ENCODE peak calls at places on chromosome 20, in seven cellular contexts. F is mammary epithelial cell, K is H1, X is IMR-90, V is fibroblast of lung, S is trophoblast cell, B is adipocyte. M is an unnamed sample.
A peak's percentile ranks its signal among the peaks of the same experiment; 100 is the strongest.

GRCh38 chr20:43919686-43920403 is 5.2 kb downstream of the TOX2 start:
- DNase-seq in F (no peak), K (no peak), X (no peak), V (no peak), S (no peak), B (no peak), M (no peak)

GRCh38 chr20:40760399-40760798 is 71.4 kb upstream of the MAFB start:
- DNase-seq in F (no peak), K (no peak), X (no peak), V (no peak), S (no peak), B (no peak), M (no peak)

GRCh38 chr20:44176833-44177533 is 10.0 kb downstream of the JPH2 start:
- DNase-seq in F (no peak), K (no peak), X (no peak), V (no peak), S (no peak), B (peak; percentile 63), M (peak; percentile 56)

GRCh38 chr20:25493748-25494505 is 86.5 kb downstream of the GINS1 start:
- DNase-seq in F (no peak), K (no peak), X (no peak), V (no peak), S (no peak), B (no peak), M (no peak)

GRCh38 chr20:50096237-50096636 is 16.7 kb downstream of the UBE2V1 start:
- DNase-seq in F (no peak), K (no peak), X (no peak), V (no peak), S (no peak), B (no peak), M (no peak)

GRCh38 chr20:59300341-59301081 is at the start of gene EDN3:
- DNase-seq in F (peak; percentile 6), K (peak; percentile 65), X (no peak), V (no peak), S (no peak), B (no peak), M (peak; percentile 3)

GRCh38 chr20:62496525-62497218 is 20.9 kb upstream of the GATA5 start:
- DNase-seq in F (no peak), K (peak; percentile 83), X (no peak), V (no peak), S (no peak), B (peak; percentile 42), M (peak; percentile 18)

GRCh38 chr20:2219481-2220006 is 76.3 kb upstream of the TGM3 start:
- DNase-seq in F (no peak), K (no peak), X (no peak), V (no peak), S (no peak), B (no peak), M (no peak)

GRCh38 chr20:36591854-36592641 is 13.5 kb upstream of the RAB5IF start:
- DNase-seq in F (peak; percentile 9), K (no peak), X (peak; percentile 51), V (peak; percentile 60), S (no peak), B (peak; percentile 66), M (peak; percentile 64)

GRCh38 chr20:61161649-61162210 is 90.3 kb upstream of the CDH4 start:
- DNase-seq in F (no peak), K (no peak), X (no peak), V (peak; percentile 45), S (no peak), B (no peak), M (peak; percentile 22)

GRCh38 chr20:38148328-38149102 is 16.6 kb downstream of the TGM2 start:
- DNase-seq in F (no peak), K (no peak), X (no peak), V (no peak), S (no peak), B (no peak), M (no peak)

GRCh38 chr20:64229537-64230061 is 25.9 kb upstream of the PCMTD2 start:
- DNase-seq in F (peak; percentile 29), K (no peak), X (no peak), V (no peak), S (no peak), B (no peak), M (no peak)

GRCh38 chr20:21147593-21147992 is 21.7 kb downstream of the KIZ start:
- DNase-seq in F (peak; percentile 64), K (no peak), X (peak; percentile 32), V (no peak), S (no peak), B (peak; percentile 6), M (peak; percentile 63)

GRCh38 chr20:50330504-50331313 is 140.1 kb downstream of the CEBPB start:
- DNase-seq in F (peak; percentile 77), K (no peak), X (no peak), V (no peak), S (no peak), B (no peak), M (no peak)

GRCh38 chr20:5612476-5613291 is 137.5 kb upstream of the SHLD1 start:
- DNase-seq in F (peak; percentile 30), K (no peak), X (peak; percentile 85), V (peak; percentile 90), S (no peak), B (peak; percentile 68), M (peak; percentile 83)

GRCh38 chr20:61950631-61951010 is 115.1 kb downstream of the TAF4 start:
- DNase-seq in F (no peak), K (peak; percentile 48), X (no peak), V (no peak), S (no peak), B (no peak), M (no peak)

GRCh38 chr20:36084897-36085617 is 69.5 kb upstream of the EPB41L1 start:
- DNase-seq in F (peak; percentile 85), K (no peak), X (no peak), V (peak; percentile 55), S (no peak), B (no peak), M (no peak)

GRCh38 chr20:7879883-7880282 is 60.4 kb downstream of the HAO1 start:
- DNase-seq in F (peak; percentile 14), K (no peak), X (peak; percentile 43), V (peak; percentile 34), S (no peak), B (peak; percentile 69), M (peak; percentile 39)

GRCh38 chr20:50676888-50677287 is 14.5 kb downstream of the RIPOR3 start:
- DNase-seq in F (no peak), K (no peak), X (no peak), V (no peak), S (no peak), B (no peak), M (no peak)

GRCh38 chr20:58818585-58819285 is 32.0 kb downstream of the GNAS-AS1 start:
- DNase-seq in F (peak; percentile 97), K (no peak), X (peak; percentile 89), V (no peak), S (peak; percentile 73), B (peak; percentile 66), M (peak; percentile 93)

GRCh38 chr20:1434571-1435336 is 31.9 kb downstream of the NSFL1C start:
- DNase-seq in F (peak; percentile 89), K (no peak), X (peak; percentile 92), V (peak; percentile 95), S (peak; percentile 56), B (peak; percentile 22), M (peak; percentile 91)

GRCh38 chr20:63961664-63962425 is 5.6 kb upstream of the UCKL1 start:
- DNase-seq in F (no peak), K (no peak), X (no peak), V (no peak), S (no peak), B (no peak), M (no peak)

DNA sequence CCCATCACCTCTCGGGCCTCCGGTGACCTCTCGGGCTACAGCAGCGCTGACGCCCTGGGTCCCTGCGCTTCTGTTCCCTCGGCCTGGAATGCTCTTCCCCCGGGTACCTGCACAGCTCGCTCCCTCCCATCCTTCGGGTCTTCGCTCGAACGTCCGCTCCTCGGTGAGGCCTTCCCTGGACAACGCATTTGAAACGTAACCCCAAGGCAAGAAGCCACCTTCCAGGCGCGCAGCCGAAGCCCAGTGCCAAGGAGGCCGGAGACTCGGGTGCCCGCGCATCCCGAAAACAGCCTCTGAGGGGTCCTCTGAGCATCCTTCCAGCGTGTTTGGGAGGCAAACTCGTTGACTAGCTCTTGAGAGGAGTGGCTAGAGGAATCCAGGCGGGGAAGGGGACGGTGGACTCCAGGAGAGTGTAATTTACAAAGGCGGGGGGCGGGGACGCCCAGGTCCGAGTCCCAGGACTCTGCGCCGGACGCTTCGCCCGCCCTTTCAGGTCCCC is 87.0 kb downstream of the ZFP64 start:
- DNase-seq in F (no peak), K (peak; percentile 86), X (peak; percentile 8), V (peak; percentile 19), S (no peak), B (peak; percentile 48), M (peak; percentile 49)
- H3K4me3 ChIP-seq in F (peak overlapping the region; percentile 45), K (peak overlapping the region; percentile 77), X (peak overlapping the region; percentile 45), V (peak overlapping the region; percentile 61), S (peak overlapping the region; percentile 62), B (peak overlapping the region; percentile 70), M (peak overlapping the region; percentile 73)

DNA sequence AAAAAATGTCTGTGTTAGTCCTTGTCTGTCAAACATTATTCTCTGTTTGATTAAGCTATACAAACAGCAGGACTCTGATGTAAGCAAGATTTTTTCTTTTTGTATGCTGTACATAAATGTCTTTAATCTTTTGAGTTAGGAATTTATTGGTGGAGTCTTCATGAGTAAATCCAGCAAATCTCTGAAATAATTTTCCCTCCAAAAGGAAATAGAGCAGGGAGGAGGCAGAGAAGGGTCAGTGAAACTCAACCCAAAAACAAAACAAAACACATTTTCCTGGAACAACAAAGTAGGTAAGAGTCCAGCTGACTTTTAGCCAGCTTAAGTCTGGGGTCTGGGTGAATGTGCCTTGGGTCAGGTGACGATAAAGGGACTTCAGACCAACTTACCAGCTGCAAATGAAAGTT is 113.7 kb downstream of the FOXA2 start:
- DNase-seq in F (no peak), K (no peak), X (no peak), V (no peak), S (no peak), B (no peak), M (no peak)
- H3K9ac ChIP-seq in F (no peak overlapping the region), K (no peak overlapping the region), X (no peak overlapping the region), V (no peak overlapping the region), S (no peak overlapping the region), B (no peak overlapping the region), M (no peak overlapping the region)

GRCh38 chr20:48760403-48760889 is 67.4 kb downstream of the PREX1 start:
- DNase-seq in F (peak; percentile 27), K (no peak), X (peak; percentile 24), V (no peak), S (no peak), B (no peak), M (peak; percentile 51)

GRCh38 chr20:48763183-48764030 is 64.4 kb downstream of the PREX1 start:
- DNase-seq in F (no peak), K (no peak), X (no peak), V (no peak), S (no peak), B (no peak), M (no peak)

GRCh38 chr20:48759631-48760245 is 68.1 kb downstream of the PREX1 start:
- DNase-seq in F (no peak), K (no peak), X (no peak), V (no peak), S (no peak), B (no peak), M (no peak)

GRCh38 chr20:48761914-48762313 is 65.9 kb downstream of the PREX1 start:
- DNase-seq in F (no peak), K (no peak), X (no peak), V (no peak), S (no peak), B (no peak), M (no peak)

GRCh38 chr20:48761023-48761785 is 66.6 kb downstream of the PREX1 start:
- DNase-seq in F (no peak), K (no peak), X (no peak), V (no peak), S (no peak), B (no peak), M (no peak)
- H3K4me3 ChIP-seq in F (no peak overlapping the region), K (no peak overlapping the region), X (no peak overlapping the region), V (no peak overlapping the region), S (no peak overlapping the region), B (no peak overlapping the region), M (no peak overlapping the region)

GRCh38 chr20:47358052-47358671 is 1.7 kb upstream of the ZMYND8 start:
- DNase-seq in F (no peak), K (no peak), X (no peak), V (no peak), S (no peak), B (peak; percentile 19), M (no peak)
- H3K9ac ChIP-seq in F (peak overlapping the region; percentile 70), K (no peak overlapping the region), X (peak overlapping the region; percentile 77), V (peak overlapping the region; percentile 44), S (peak overlapping the region; percentile 81), B (peak overlapping the region; percentile 90), M (peak overlapping the region; percentile 82)

M was measured in GM23248.